ENCODE peak calls at places on chromosomes 4 and X, in six cellular contexts. Q, A, P, N, I and F are unnamed samples.

GRCh38 chrX:30309139-30309571 is at the start of gene NR0B1:
- DNase-seq in A (no peak), P (no peak), Q (no peak), N (peak; percentile 26), I (no peak), F (no peak)

GRCh38 chr4:85005865-85006377 is 39.4 kb upstream of the WDFY3 start:
- DNase-seq in P (no peak), N (peak; percentile 84), I (no peak), Q (peak; percentile 94), A (no peak), F (no peak)

GRCh38 chrX:18983711-18984380 is at the start of gene PHKA2:
- DNase-seq in N (peak; percentile 53), I (no peak), Q (no peak), A (no peak), P (peak; percentile 23), F (peak; percentile 14)

GRCh38 chrX:137405449-137406140 is 160.3 kb upstream of the ZIC3 start:
- DNase-seq in Q (no peak), I (no peak), P (no peak), N (no peak), A (no peak), F (no peak)

GRCh38 chr4:16078195-16078756 is 5.5 kb downstream of the PROM1 start:
- DNase-seq in P (no peak), Q (no peak), N (peak; percentile 55), A (no peak), I (no peak), F (no peak)

GRCh38 chr4:6768539-6768905 is 14.0 kb upstream of the KIAA0232 start:
- DNase-seq in A (no peak), I (no peak), N (peak; percentile 52), Q (no peak), P (no peak), F (no peak)

GRCh38 chrX:20477836-20478532 is 211.3 kb upstream of the RPS6KA3 start:
- DNase-seq in Q (no peak), A (no peak), P (no peak), I (no peak), N (no peak), F (no peak)

GRCh38 chrX:151538190-151539122 is 25.0 kb upstream of the PASD1 start:
- DNase-seq in P (no peak), I (no peak), Q (no peak), N (no peak), A (no peak), F (no peak)

GRCh38 chr4:149173241-149174013 is 642.2 kb downstream of the IQCM start:
- DNase-seq in Q (peak; percentile 56), P (no peak), I (no peak), A (no peak), N (no peak), F (no peak)

GRCh38 chr4:122783301-122784215 is 43.1 kb upstream of the FGF2 start:
- DNase-seq in I (peak; percentile 54), P (no peak), A (no peak), N (peak; percentile 99), Q (peak; percentile 82), F (no peak)